ENCODE peak calls at places on chromosomes 1 and 21, in seven cellular contexts. One of them, this sample, is unnamed.

GRCh38 chr1:17603091-17603841 is 63.8 kb downstream of the ARHGEF10L start:
- DNase-seq in keratinocyte: no peak
- DNase-seq in endothelial cell: no peak
- DNase-seq in omental fat pad: no peak
- DNase-seq in right lobe of liver: no peak
- DNase-seq in A549: no peak
- DNase-seq in tibial artery: no peak
- DNase-seq in this sample: no peak

GRCh38 chr1:223363057-223363855 is 720 bp downstream of the SUSD4 start:
- DNase-seq in right lobe of liver: no peak
- DNase-seq in A549: peak
- DNase-seq in tibial artery: no peak
- DNase-seq in omental fat pad: no peak
- DNase-seq in endothelial cell: peak
- DNase-seq in keratinocyte: no peak
- DNase-seq in this sample: no peak

GRCh38 chr1:25109527-25109926 is 122.8 kb downstream of the SYF2 start:
- DNase-seq in right lobe of liver: no peak
- DNase-seq in tibial artery: no peak
- DNase-seq in omental fat pad: no peak
- DNase-seq in keratinocyte: no peak
- DNase-seq in A549: no peak
- DNase-seq in endothelial cell: no peak
- DNase-seq in this sample: no peak

GRCh38 chr1:229625893-229626831 is at the start of the genes TAF5L and URB2:
- DNase-seq in omental fat pad: peak
- DNase-seq in A549: peak
- DNase-seq in endothelial cell: peak
- DNase-seq in keratinocyte: peak
- DNase-seq in tibial artery: peak
- DNase-seq in right lobe of liver: peak
- DNase-seq in this sample: peak

GRCh38 chr1:214920337-214920736 is 162.2 kb upstream of the KCNK2 start:
- DNase-seq in keratinocyte: no peak
- DNase-seq in tibial artery: no peak
- DNase-seq in omental fat pad: no peak
- DNase-seq in right lobe of liver: no peak
- DNase-seq in endothelial cell: peak
- DNase-seq in A549: no peak
- DNase-seq in this sample: no peak

GRCh38 chr1:224559971-224560728 is 56.0 kb upstream of the CNIH3 start:
- DNase-seq in A549: no peak
- DNase-seq in omental fat pad: no peak
- DNase-seq in keratinocyte: peak
- DNase-seq in endothelial cell: no peak
- DNase-seq in tibial artery: no peak
- DNase-seq in right lobe of liver: no peak
- DNase-seq in this sample: no peak

GRCh38 chr1:67645495-67646144 is 39.4 kb upstream of the GADD45A start:
- DNase-seq in A549: peak
- DNase-seq in keratinocyte: no peak
- DNase-seq in endothelial cell: no peak
- DNase-seq in omental fat pad: no peak
- DNase-seq in tibial artery: peak
- DNase-seq in right lobe of liver: peak
- DNase-seq in this sample: no peak

GRCh38 chr1:46525253-46525983 is 26.0 kb downstream of the KNCN start:
- DNase-seq in A549: no peak
- DNase-seq in right lobe of liver: no peak
- DNase-seq in omental fat pad: no peak
- DNase-seq in endothelial cell: no peak
- DNase-seq in keratinocyte: no peak
- DNase-seq in tibial artery: no peak
- DNase-seq in this sample: no peak

GRCh38 chr21:35458406-35458805 is 409.3 kb upstream of the RUNX1 start:
- DNase-seq in omental fat pad: no peak
- DNase-seq in A549: no peak
- DNase-seq in tibial artery: no peak
- DNase-seq in right lobe of liver: no peak
- DNase-seq in endothelial cell: no peak
- DNase-seq in keratinocyte: no peak
- DNase-seq in this sample: no peak

GRCh38 chr1:212482352-212483153 is 49.8 kb downstream of the NENF start:
- DNase-seq in keratinocyte: no peak
- DNase-seq in endothelial cell: no peak
- DNase-seq in tibial artery: peak
- DNase-seq in right lobe of liver: no peak
- DNase-seq in A549: peak
- DNase-seq in omental fat pad: no peak
- DNase-seq in this sample: no peak

GRCh38 chr1:15799928-15800835 is 7.3 kb downstream of the UQCRHL start:
- DNase-seq in tibial artery: peak
- DNase-seq in right lobe of liver: peak
- DNase-seq in A549: peak
- DNase-seq in keratinocyte: peak
- DNase-seq in omental fat pad: peak
- DNase-seq in endothelial cell: no peak
- DNase-seq in this sample: no peak

GRCh38 chr1:229922249-229922648 is 144.8 kb upstream of the GALNT2 start:
- DNase-seq in endothelial cell: no peak
- DNase-seq in keratinocyte: no peak
- DNase-seq in omental fat pad: no peak
- DNase-seq in right lobe of liver: no peak
- DNase-seq in A549: no peak
- DNase-seq in tibial artery: no peak
- DNase-seq in this sample: no peak

GRCh38 chr1:244633140-244633539 is 19.8 kb upstream of the DESI2 start:
- DNase-seq in tibial artery: no peak
- DNase-seq in keratinocyte: no peak
- DNase-seq in omental fat pad: no peak
- DNase-seq in A549: no peak
- DNase-seq in right lobe of liver: no peak
- DNase-seq in endothelial cell: no peak
- DNase-seq in this sample: no peak

GRCh38 chr1:89221341-89221740 is 22.6 kb upstream of the GBP4 start:
- DNase-seq in right lobe of liver: no peak
- DNase-seq in keratinocyte: no peak
- DNase-seq in A549: no peak
- DNase-seq in tibial artery: no peak
- DNase-seq in omental fat pad: no peak
- DNase-seq in endothelial cell: no peak
- DNase-seq in this sample: no peak

GRCh38 chr1:67044631-67045270 is 9.2 kb downstream of the SLC35D1 start:
- DNase-seq in omental fat pad: no peak
- DNase-seq in right lobe of liver: no peak
- DNase-seq in A549: no peak
- DNase-seq in tibial artery: no peak
- DNase-seq in keratinocyte: no peak
- DNase-seq in endothelial cell: no peak
- DNase-seq in this sample: no peak

GRCh38 chr21:35635261-35635660 is 425.1 kb downstream of the SETD4 start:
- DNase-seq in tibial artery: no peak
- DNase-seq in right lobe of liver: no peak
- DNase-seq in keratinocyte: peak
- DNase-seq in endothelial cell: no peak
- DNase-seq in omental fat pad: no peak
- DNase-seq in A549: peak
- DNase-seq in this sample: no peak

GRCh38 chr1:78095618-78096416 is 50.1 kb downstream of the GIPC2 start:
- DNase-seq in keratinocyte: no peak
- DNase-seq in tibial artery: no peak
- DNase-seq in A549: no peak
- DNase-seq in omental fat pad: no peak
- DNase-seq in endothelial cell: no peak
- DNase-seq in right lobe of liver: no peak
- DNase-seq in this sample: no peak

GRCh38 chr1:78040484-78041089 is 5.2 kb upstream of the GIPC2 start:
- DNase-seq in endothelial cell: no peak
- DNase-seq in A549: no peak
- DNase-seq in right lobe of liver: no peak
- DNase-seq in keratinocyte: no peak
- DNase-seq in omental fat pad: no peak
- DNase-seq in tibial artery: no peak
- DNase-seq in this sample: no peak

GRCh38 chr1:243487649-243488227 is 231.9 kb downstream of the SDCCAG8 start:
- DNase-seq in endothelial cell: no peak
- DNase-seq in A549: peak
- DNase-seq in tibial artery: no peak
- DNase-seq in omental fat pad: no peak
- DNase-seq in keratinocyte: no peak
- DNase-seq in right lobe of liver: no peak
- DNase-seq in this sample: no peak

GRCh38 chr21:17925000-17925610 is 105.9 kb upstream of the C21orf91 start:
- DNase-seq in endothelial cell: peak
- DNase-seq in omental fat pad: no peak
- DNase-seq in A549: peak
- DNase-seq in keratinocyte: no peak
- DNase-seq in tibial artery: no peak
- DNase-seq in right lobe of liver: peak
- DNase-seq in this sample: no peak

GRCh38 chr1:238777551-238777950 is 608.8 kb upstream of the CHRM3 start:
- DNase-seq in keratinocyte: no peak
- DNase-seq in A549: no peak
- DNase-seq in right lobe of liver: no peak
- DNase-seq in endothelial cell: no peak
- DNase-seq in tibial artery: no peak
- DNase-seq in omental fat pad: no peak
- DNase-seq in this sample: no peak

GRCh38 chr1:109655624-109656519 is at the start of gene GSTM4:
- DNase-seq in right lobe of liver: peak
- DNase-seq in A549: peak
- DNase-seq in omental fat pad: peak
- DNase-seq in keratinocyte: no peak
- DNase-seq in endothelial cell: peak
- DNase-seq in tibial artery: peak
- DNase-seq in this sample: peak

GRCh38 chr21:33299181-33299752 is 25.5 kb upstream of the IFNAR1 start:
- DNase-seq in endothelial cell: no peak
- DNase-seq in A549: no peak
- DNase-seq in right lobe of liver: no peak
- DNase-seq in omental fat pad: no peak
- DNase-seq in keratinocyte: peak
- DNase-seq in tibial artery: no peak
- DNase-seq in this sample: peak
- TF ChIP-seq CTCF in endothelial cell: no peak
- TF ChIP-seq CTCF in A549: no peak
- TF ChIP-seq CTCF in right lobe of liver: no peak
- TF ChIP-seq CTCF in omental fat pad: no peak
- TF ChIP-seq CTCF in keratinocyte: peak
- TF ChIP-seq CTCF in tibial artery: no peak
- TF ChIP-seq CTCF in this sample: no peak

GRCh38 chr1:13543927-13544556 is 30.2 kb upstream of the LRRC38 start:
- DNase-seq in endothelial cell: peak
- DNase-seq in omental fat pad: no peak
- DNase-seq in right lobe of liver: no peak
- DNase-seq in A549: peak
- DNase-seq in keratinocyte: no peak
- DNase-seq in tibial artery: no peak
- DNase-seq in this sample: no peak
- TF ChIP-seq CTCF in endothelial cell: no peak
- TF ChIP-seq CTCF in omental fat pad: no peak
- TF ChIP-seq CTCF in right lobe of liver: peak
- TF ChIP-seq CTCF in A549: no peak
- TF ChIP-seq CTCF in keratinocyte: peak
- TF ChIP-seq CTCF in tibial artery: peak
- TF ChIP-seq CTCF in this sample: no peak

GRCh38 chr1:107477233-107477632 is 336.4 kb downstream of the NTNG1 start:
- DNase-seq in keratinocyte: no peak
- DNase-seq in A549: peak
- DNase-seq in endothelial cell: no peak
- DNase-seq in tibial artery: no peak
- DNase-seq in right lobe of liver: no peak
- DNase-seq in omental fat pad: no peak
- DNase-seq in this sample: no peak
- TF ChIP-seq CTCF in keratinocyte: peak
- TF ChIP-seq CTCF in A549: no peak
- TF ChIP-seq CTCF in endothelial cell: peak
- TF ChIP-seq CTCF in tibial artery: no peak
- TF ChIP-seq CTCF in right lobe of liver: no peak
- TF ChIP-seq CTCF in omental fat pad: no peak
- TF ChIP-seq CTCF in this sample: no peak

DNA sequence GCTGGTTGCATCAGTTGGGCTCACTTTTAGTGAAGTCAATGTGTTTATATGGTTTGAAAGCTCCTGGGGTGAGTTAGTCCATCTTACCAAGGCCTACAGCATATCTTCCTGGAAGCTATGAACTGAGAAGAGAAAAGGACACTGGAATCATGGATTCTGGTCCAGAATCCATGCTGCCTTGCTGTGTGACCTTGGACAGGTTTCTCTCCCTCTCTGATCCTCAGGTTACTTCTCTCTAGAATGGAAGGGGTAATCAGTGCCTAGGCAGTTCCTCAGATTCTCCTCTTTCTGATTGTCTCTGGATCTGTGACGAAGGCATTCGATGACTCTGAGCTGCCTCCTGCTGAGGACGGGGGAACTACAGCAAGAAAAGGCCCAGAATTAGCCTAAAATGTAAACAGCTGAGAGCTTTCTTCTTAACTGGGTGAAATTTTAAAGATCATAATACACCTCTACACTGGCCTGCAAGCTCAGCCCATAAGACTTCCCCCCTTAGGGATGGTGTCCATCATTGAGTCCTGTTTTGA is 425.0 kb upstream of the VAMP3 start:
- DNase-seq in endothelial cell: no peak
- DNase-seq in A549: no peak
- DNase-seq in keratinocyte: no peak
- DNase-seq in right lobe of liver: no peak
- DNase-seq in tibial artery: no peak
- DNase-seq in omental fat pad: no peak
- DNase-seq in this sample: no peak
- TF ChIP-seq CTCF in endothelial cell: no peak
- TF ChIP-seq CTCF in A549: no peak
- TF ChIP-seq CTCF in keratinocyte: no peak
- TF ChIP-seq CTCF in right lobe of liver: no peak
- TF ChIP-seq CTCF in tibial artery: no peak
- TF ChIP-seq CTCF in omental fat pad: no peak
- TF ChIP-seq CTCF in this sample: no peak

GRCh38 chr1:178520803-178521202 is 7.9 kb downstream of the TEX35 start:
- DNase-seq in endothelial cell: no peak
- DNase-seq in tibial artery: peak
- DNase-seq in keratinocyte: no peak
- DNase-seq in A549: no peak
- DNase-seq in right lobe of liver: no peak
- DNase-seq in omental fat pad: no peak
- DNase-seq in this sample: no peak

GRCh38 chr1:178516110-178516509 is 3.2 kb downstream of the TEX35 start:
- DNase-seq in A549: no peak
- DNase-seq in tibial artery: no peak
- DNase-seq in right lobe of liver: no peak
- DNase-seq in keratinocyte: no peak
- DNase-seq in endothelial cell: no peak
- DNase-seq in omental fat pad: no peak
- DNase-seq in this sample: no peak

GRCh38 chr1:178513278-178513983 is 522 bp downstream of the TEX35 start:
- DNase-seq in A549: no peak
- DNase-seq in tibial artery: no peak
- DNase-seq in right lobe of liver: no peak
- DNase-seq in omental fat pad: no peak
- DNase-seq in endothelial cell: no peak
- DNase-seq in keratinocyte: no peak
- DNase-seq in this sample: no peak

GRCh38 chr1:178521241-178521640 is 8.3 kb downstream of the TEX35 start:
- DNase-seq in A549: no peak
- DNase-seq in keratinocyte: no peak
- DNase-seq in tibial artery: peak
- DNase-seq in right lobe of liver: no peak
- DNase-seq in endothelial cell: no peak
- DNase-seq in omental fat pad: no peak
- DNase-seq in this sample: no peak

GRCh38 chr1:178518894-178519293 is 6.0 kb downstream of the TEX35 start:
- DNase-seq in A549: no peak
- DNase-seq in keratinocyte: no peak
- DNase-seq in endothelial cell: no peak
- DNase-seq in tibial artery: no peak
- DNase-seq in omental fat pad: no peak
- DNase-seq in right lobe of liver: no peak
- DNase-seq in this sample: no peak
- TF ChIP-seq CTCF in A549: no peak
- TF ChIP-seq CTCF in keratinocyte: no peak
- TF ChIP-seq CTCF in endothelial cell: no peak
- TF ChIP-seq CTCF in tibial artery: no peak
- TF ChIP-seq CTCF in omental fat pad: no peak
- TF ChIP-seq CTCF in right lobe of liver: no peak
- TF ChIP-seq CTCF in this sample: no peak